ENCODE peak calls at places on chromosomes 16 and 17, in nine cellular contexts. B, O, L, R, I, T, S, X and A are unnamed samples.

GRCh38 chr17:17897442-17897841 is 60.7 kb upstream of the SREBF1 start:
- DNase-seq in L (no peak), X (no peak), I (no peak), T (no peak), R (no peak), S (no peak), O (no peak), B (no peak), A (no peak)

GRCh38 chr17:36931697-36932382 is 5.4 kb upstream of the LHX1 start:
- DNase-seq in X (no peak), B (no peak), L (no peak), O (no peak), T (no peak), I (no peak), R (no peak), S (no peak), A (no peak)

GRCh38 chr17:48908853-48909394 is 717 bp downstream of the UBE2Z start:
- DNase-seq in X (no peak), I (peak; percentile 80), O (peak; percentile 85), L (peak; percentile 82), R (peak; percentile 98), B (peak; percentile 34), S (peak; percentile 38), T (peak; percentile 30), A (peak; percentile 91)

GRCh38 chr16:22685162-22685830 is 128.7 kb upstream of the HS3ST2 start:
- DNase-seq in S (no peak), O (peak; percentile 29), L (no peak), I (no peak), B (peak; percentile 25), T (peak; percentile 86), X (no peak), R (no peak), A (no peak)

GRCh38 chr16:12866981-12867551 is 34.3 kb upstream of the SHISA9 start:
- DNase-seq in L (no peak), T (no peak), I (no peak), X (no peak), B (no peak), S (no peak), R (no peak), O (no peak), A (no peak)

GRCh38 chr17:31250229-31250628 is 46.8 kb downstream of the OMG start:
- DNase-seq in S (no peak), T (no peak), O (no peak), B (no peak), I (no peak), L (no peak), X (no peak), R (no peak), A (no peak)

GRCh38 chr17:68705331-68706166 is 104.4 kb upstream of the FAM20A start:
- DNase-seq in O (peak; percentile 91), B (no peak), T (no peak), R (no peak), X (no peak), I (no peak), S (no peak), L (no peak), A (no peak)

GRCh38 chr16:47110939-47111338 is 32.8 kb downstream of the NETO2 start:
- DNase-seq in R (no peak), X (no peak), S (no peak), B (no peak), L (no peak), O (no peak), I (no peak), T (no peak), A (peak; percentile 20)

GRCh38 chr17:29237476-29238132 is 9.1 kb upstream of the CRYBA1 start:
- DNase-seq in I (no peak), X (no peak), T (no peak), B (no peak), O (peak; percentile 89), S (no peak), R (no peak), L (peak; percentile 39), A (no peak)

GRCh38 chr16:66226762-66227161 is 139.7 kb upstream of the CDH5 start:
- DNase-seq in L (no peak), X (no peak), R (no peak), S (no peak), I (no peak), B (no peak), T (no peak), O (no peak), A (no peak)

GRCh38 chr17:1649844-1650409 is at the start of gene RILP:
- DNase-seq in I (peak; percentile 75), O (peak; percentile 57), B (peak; percentile 98), X (no peak), T (no peak), L (no peak), R (no peak), S (no peak), A (no peak)

GRCh38 chr16:30369091-30369937 is 980 bp downstream of the TBC1D10B start:
- DNase-seq in I (peak; percentile 59), L (no peak), R (no peak), T (no peak), B (peak; percentile 45), S (peak; percentile 19), X (no peak), O (peak; percentile 54), A (no peak)

GRCh38 chr17:45146166-45146565 is 2.1 kb upstream of the HEXIM1 start:
- DNase-seq in T (no peak), I (peak; percentile 52), L (no peak), S (no peak), B (no peak), R (no peak), X (no peak), O (no peak), A (no peak)

GRCh38 chr16:12059216-12059769 is 82.8 kb downstream of the SNX29 start:
- DNase-seq in X (no peak), B (no peak), S (no peak), L (no peak), R (no peak), O (no peak), T (no peak), I (no peak), A (no peak)

GRCh38 chr17:74898376-74898946 is 5.0 kb upstream of the FADS6 start:
- DNase-seq in O (no peak), S (no peak), L (no peak), I (no peak), R (no peak), T (no peak), X (no peak), B (no peak), A (no peak)

GRCh38 chr16:69112285-69113129 is 7.1 kb downstream of the HAS3 start:
- DNase-seq in S (no peak), B (peak; percentile 54), T (no peak), O (peak; percentile 59), R (peak; percentile 59), I (no peak), L (peak; percentile 43), X (no peak), A (no peak)

GRCh38 chr17:82973456-82974135 is 105.8 kb upstream of the METRNL start:
- DNase-seq in O (no peak), R (no peak), T (no peak), I (no peak), B (no peak), X (no peak), L (no peak), S (no peak), A (no peak)

GRCh38 chr16:49854227-49855203 is 1.4 kb downstream of the ZNF423 start:
- DNase-seq in S (no peak), X (no peak), L (no peak), O (peak; percentile 20), I (peak; percentile 68), R (peak; percentile 63), B (peak; percentile 13), T (no peak), A (no peak)
- H3K4me3 ChIP-seq in S (no peak overlapping the region), X (no peak overlapping the region), L (peak overlapping the region; percentile 53), O (peak overlapping the region; percentile 77), I (peak overlapping the region; percentile 85), R (peak overlapping the region; percentile 96), B (peak overlapping the region; percentile 71), T (peak overlapping the region; percentile 97), A (no peak overlapping the region)

DNA sequence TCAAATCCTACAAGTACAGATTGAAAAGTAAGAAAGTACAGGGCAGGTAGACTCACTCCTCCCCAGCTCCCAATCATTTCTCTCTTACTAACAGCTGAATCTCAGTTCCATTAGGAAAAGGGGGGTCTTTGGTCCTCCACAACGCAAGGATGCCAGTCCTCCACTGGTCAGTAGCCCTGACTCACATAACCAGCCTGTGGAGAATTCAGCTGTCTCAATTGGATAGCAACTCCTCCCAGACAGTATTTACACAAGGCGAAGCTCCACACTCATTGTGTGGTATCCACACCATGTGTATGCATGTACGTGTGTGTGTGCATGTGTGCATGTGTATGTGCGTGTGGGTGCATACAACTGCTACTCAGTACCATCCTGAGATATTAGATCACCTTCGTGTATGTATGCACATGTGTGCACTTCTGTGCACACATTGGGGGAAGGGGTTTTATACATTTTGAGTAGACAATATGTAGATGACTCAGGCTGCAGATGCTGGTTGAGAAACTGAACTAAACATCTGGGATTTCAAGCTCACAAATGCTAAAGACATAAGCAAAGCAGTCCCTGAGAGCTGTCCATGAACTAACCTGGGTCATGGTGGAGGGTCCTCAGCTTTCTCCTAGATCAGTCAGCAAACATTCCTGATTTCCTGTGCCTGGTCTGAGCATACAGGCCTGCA is 240.1 kb downstream of the SLC39A11 start:
- DNase-seq in B (no peak), I (no peak), O (no peak), L (no peak), R (no peak), S (no peak), T (no peak), X (no peak), A (no peak)
- H3K4me3 ChIP-seq in B (no peak overlapping the region), I (no peak overlapping the region), O (no peak overlapping the region), L (no peak overlapping the region), R (no peak overlapping the region), S (no peak overlapping the region), T (no peak overlapping the region), X (no peak overlapping the region), A (no peak overlapping the region)

DNA sequence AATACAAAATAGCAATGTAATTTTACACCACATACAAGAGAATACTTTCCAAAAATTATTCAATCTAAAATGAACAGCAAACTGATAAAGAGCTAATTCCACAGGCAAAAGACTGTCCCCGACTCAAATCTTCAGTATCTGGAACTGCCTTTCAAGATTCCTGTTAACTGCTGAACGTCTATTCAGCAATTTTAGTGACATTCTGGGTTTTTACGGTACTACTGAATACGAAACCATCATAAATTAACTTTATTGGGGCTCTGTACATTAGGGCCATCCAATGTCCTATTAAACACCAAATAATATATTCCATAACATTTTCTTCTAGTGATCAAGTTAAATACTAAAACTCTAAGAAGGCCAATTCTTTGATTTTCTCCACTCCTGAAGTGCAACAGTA is 1.6 kb downstream of the FBXL20 start:
- DNase-seq in L (no peak), R (no peak), X (no peak), S (no peak), T (no peak), I (no peak), O (no peak), B (no peak), A (no peak)
- H3K4me3 ChIP-seq in L (no peak overlapping the region), R (no peak overlapping the region), X (peak overlapping the region; percentile 73), S (peak overlapping the region; percentile 84), T (peak overlapping the region; percentile 97), I (peak overlapping the region; percentile 99), O (peak overlapping the region; percentile 88), B (no peak overlapping the region), A (no peak overlapping the region)

DNA sequence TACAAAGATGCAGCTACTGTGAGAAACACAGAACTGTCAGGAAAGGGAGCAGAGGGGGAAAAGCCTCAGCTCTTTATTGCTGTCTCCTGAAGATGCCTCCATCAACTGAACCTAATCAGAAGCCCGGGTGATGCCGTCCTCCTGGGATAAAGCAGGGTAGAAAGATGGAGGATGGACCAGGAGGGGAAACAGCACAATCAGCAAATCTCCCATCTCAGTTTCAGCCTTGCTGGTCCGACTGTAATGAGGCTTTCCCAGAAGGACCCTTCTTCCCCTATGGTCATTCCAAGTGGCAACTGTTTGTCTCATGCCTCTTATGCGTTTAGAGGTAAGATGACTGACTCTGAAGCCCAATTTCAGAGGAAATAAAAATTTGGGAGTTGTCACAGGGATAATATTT is 24.3 kb downstream of the ZFP1 start:
- DNase-seq in R (no peak), I (no peak), O (no peak), X (no peak), T (no peak), S (no peak), L (no peak), B (no peak), A (no peak)
- H3K4me3 ChIP-seq in R (no peak overlapping the region), I (no peak overlapping the region), O (no peak overlapping the region), X (no peak overlapping the region), T (no peak overlapping the region), S (no peak overlapping the region), L (no peak overlapping the region), B (no peak overlapping the region), A (no peak overlapping the region)